ENCODE peak calls at places on chromosomes 11 and 22, in ten cellular contexts. T is hepatocyte; F is astrocyte of the spinal cord; N is coronary artery; I is fibroblast of pulmonary artery; D is RWPE1; H is endodermal cell; V is type B pancreatic cell; U is activated CD8-positive, alpha-beta T cell treated with anti-CD3 and anti-CD28 coated beads for 36 hours; E is epithelial cell of proximal tubule. Q is an unnamed sample.

GRCh38 chr11:72784662-72785061 is 9.2 kb downstream of the STARD10 start:
- DNase-seq in T (no peak), F (no peak), N (no peak), I (no peak), D (no peak), H (no peak), V (no peak), U (no peak), E (no peak), Q (no peak)

GRCh38 chr11:58867556-58867955 is 23.1 kb upstream of the GLYATL2 start:
- DNase-seq in T (no peak), F (no peak), N (no peak), I (no peak), D (no peak), H (no peak), V (no peak), U (no peak), E (no peak), Q (no peak)

GRCh38 chr11:126193038-126193478 is 18.4 kb downstream of the RPUSD4 start:
- DNase-seq in T (no peak), F (no peak), N (no peak), I (no peak), D (no peak), H (no peak), V (no peak), U (no peak), E (no peak), Q (no peak)

GRCh38 chr22:39524753-39525657 is 4.6 kb downstream of the ATF4 start:
- DNase-seq in T (no peak), F (no peak), N (no peak), I (no peak), D (no peak), H (no peak), V (no peak), U (no peak), E (no peak), Q (no peak)

GRCh38 chr22:46421272-46421671 is 85.8 kb downstream of the TRMU start:
- DNase-seq in T (no peak), F (no peak), N (no peak), I (no peak), D (no peak), H (no peak), V (no peak), U (peak; percentile 37), E (no peak), Q (no peak)

GRCh38 chr11:76672431-76673163 is 2.0 kb upstream of the LRRC32 start:
- DNase-seq in T (no peak), F (no peak), N (no peak), I (peak; percentile 27), D (no peak), H (no peak), V (no peak), U (peak; percentile 79), E (no peak), Q (no peak)

GRCh38 chr11:57566035-57566504 is 1.4 kb downstream of the UBE2L6 start:
- DNase-seq in T (peak; percentile 59), F (peak; percentile 64), N (no peak), I (peak; percentile 44), D (peak; percentile 33), H (no peak), V (no peak), U (peak; percentile 44), E (no peak), Q (no peak)

GRCh38 chr11:121123670-121124069 is 22.6 kb downstream of the TECTA start:
- DNase-seq in T (no peak), F (no peak), N (no peak), I (no peak), D (no peak), H (no peak), V (no peak), U (no peak), E (no peak), Q (no peak)

GRCh38 chr11:110962907-110963306 is 250.7 kb upstream of the ARHGAP20 start:
- DNase-seq in T (no peak), F (peak; percentile 12), N (no peak), I (no peak), D (no peak), H (no peak), V (no peak), U (no peak), E (no peak), Q (no peak)

GRCh38 chr11:67504950-67505561 is at the start of gene PITPNM1:
- DNase-seq in T (peak; percentile 86), F (peak; percentile 46), N (peak; percentile 85), I (peak; percentile 58), D (peak; percentile 77), H (peak; percentile 89), V (no peak), U (peak; percentile 78), E (no peak), Q (no peak)

GRCh38 chr11:44527476-44527875 is 38.0 kb upstream of the CD82 start:
- DNase-seq in T (no peak), F (no peak), N (no peak), I (no peak), D (no peak), H (no peak), V (no peak), U (no peak), E (no peak), Q (no peak)

GRCh38 chr11:45304111-45304991 is 18.2 kb upstream of the SYT13 start:
- DNase-seq in T (no peak), F (no peak), N (no peak), I (no peak), D (no peak), H (no peak), V (peak; percentile 45), U (peak; percentile 7), E (no peak), Q (no peak)

GRCh38 chr11:72225411-72225951 is 914 bp downstream of the INPPL1 start:
- DNase-seq in T (peak; percentile 13), F (no peak), N (no peak), I (no peak), D (no peak), H (peak; percentile 62), V (peak; percentile 58), U (peak; percentile 61), E (no peak), Q (no peak)

GRCh38 chr11:64861227-64861970 is 16.9 kb upstream of the CDC42BPG start:
- DNase-seq in T (no peak), F (no peak), N (no peak), I (no peak), D (no peak), H (no peak), V (no peak), U (no peak), E (no peak), Q (no peak)
- TF ChIP-seq CTCF in T (no peak), F (no peak), N (no peak), I (no peak), D (no peak), H (no peak), V (no peak), U (no peak), E (no peak), Q (no peak)

DNA sequence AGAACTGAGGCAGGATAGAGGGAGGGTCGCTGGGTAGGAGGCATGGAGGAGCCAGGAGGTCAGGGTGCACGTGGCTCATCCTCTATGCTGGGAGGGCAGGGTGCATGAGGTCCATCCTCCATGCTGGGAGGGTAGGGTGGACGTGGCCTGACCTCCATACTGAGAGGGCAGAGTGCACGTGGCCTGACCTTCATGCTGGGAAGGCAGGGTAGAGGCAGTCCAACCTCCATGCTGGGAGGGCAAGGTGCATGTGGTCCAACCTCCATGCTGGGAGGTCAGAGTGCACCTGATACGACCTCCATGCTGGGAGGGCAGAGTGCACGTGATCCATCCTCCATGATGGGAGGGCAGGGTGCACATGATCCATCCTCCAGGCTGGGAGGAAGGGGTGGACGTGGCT is 622.3 kb downstream of the BRD1 start:
- DNase-seq in T (no peak), F (no peak), N (peak; percentile 56), I (no peak), D (no peak), H (no peak), V (peak; percentile 55), U (no peak), E (no peak), Q (peak; percentile 76)
- TF ChIP-seq CTCF in T (no peak), F (no peak), N (no peak), I (no peak), D (no peak), H (no peak), V (no peak), U (no peak), E (no peak), Q (no peak)

DNA sequence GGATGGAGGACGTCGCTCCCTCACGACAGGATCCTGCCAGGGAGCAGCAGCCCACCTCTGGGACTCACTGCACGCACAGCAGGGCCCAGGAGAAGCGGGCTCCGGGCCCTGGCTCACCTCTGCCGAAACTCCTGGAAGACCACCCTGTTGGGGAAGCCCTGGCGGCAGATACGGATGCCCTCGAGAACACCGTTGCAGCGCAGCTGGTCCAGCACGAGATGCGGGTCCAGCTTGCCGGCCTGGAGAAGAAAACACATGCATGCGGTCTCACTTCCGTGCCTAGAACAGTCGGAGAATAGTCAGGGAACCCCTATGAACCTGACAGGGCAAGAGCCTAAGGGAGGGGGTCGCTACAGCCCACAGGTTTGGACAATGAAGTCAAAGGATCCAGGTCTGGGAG is 52.9 kb downstream of the APOL1 start:
- DNase-seq in T (no peak), F (no peak), N (no peak), I (no peak), D (no peak), H (no peak), V (no peak), U (no peak), E (no peak), Q (no peak)
- TF ChIP-seq CTCF in T (no peak), F (no peak), N (no peak), I (no peak), D (no peak), H (no peak), V (no peak), U (no peak), E (no peak), Q (no peak)

DNA sequence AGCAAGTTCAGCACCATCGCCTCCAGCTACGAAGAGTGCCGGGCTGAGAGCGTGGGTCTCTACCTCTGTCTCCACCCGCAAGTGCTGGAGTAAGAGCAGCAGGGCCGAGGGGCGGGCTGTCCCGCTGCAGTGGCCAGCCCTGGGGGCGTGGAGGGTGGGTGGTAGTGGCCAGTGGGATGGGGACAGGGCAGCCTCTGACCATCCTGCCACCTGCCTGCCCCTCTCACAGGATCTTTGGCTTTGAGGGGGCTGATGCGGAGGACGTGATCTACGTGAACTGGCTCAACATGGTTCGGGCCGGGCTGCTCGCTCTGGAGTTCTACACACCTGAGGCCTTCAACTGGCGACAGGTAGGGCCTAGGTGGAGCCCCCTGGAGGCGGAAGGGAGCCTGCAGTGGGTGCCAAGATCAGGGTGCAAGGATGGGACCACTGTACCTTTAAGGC is 15.0 kb upstream of the BBS1 start:
- DNase-seq in T (no peak), F (no peak), N (no peak), I (no peak), D (no peak), H (peak; percentile 87), V (no peak), U (peak; percentile 47), E (no peak), Q (no peak)
- TF ChIP-seq CTCF in T (no peak), F (peak; percentile 39), N (no peak), I (peak; percentile 19), D (no peak), H (peak; percentile 73), V (peak; percentile 41), U (peak; percentile 42), E (peak; percentile 38), Q (no peak)

DNA sequence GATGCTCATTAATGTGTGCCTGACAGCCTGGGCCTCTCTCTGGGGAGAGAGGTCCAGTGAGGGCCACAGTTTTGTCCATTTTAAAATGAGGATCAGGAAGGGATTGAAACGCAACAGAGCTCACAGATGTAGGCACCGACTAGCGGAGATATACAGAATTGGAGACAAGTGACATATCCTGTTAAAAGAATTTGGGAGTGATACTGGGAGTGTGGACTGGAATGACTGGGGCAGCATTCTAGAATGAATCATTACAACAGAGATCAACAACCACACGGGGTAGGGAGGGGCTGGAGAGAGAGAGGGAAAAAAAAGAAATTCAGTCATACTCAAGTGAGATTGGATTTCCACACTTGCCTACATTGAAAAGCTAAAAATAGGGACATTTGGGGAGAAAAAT is 2.5 kb upstream of the NCAM1 start:
- DNase-seq in T (no peak), F (no peak), N (no peak), I (peak; percentile 52), D (peak; percentile 39), H (no peak), V (no peak), U (no peak), E (no peak), Q (no peak)
- TF ChIP-seq CTCF in T (peak; percentile 15), F (no peak), N (no peak), I (peak; percentile 31), D (no peak), H (peak; percentile 38), V (peak; percentile 43), U (no peak), E (peak; percentile 6), Q (peak; percentile 69)